ENCODE peak calls at places on chromosomes 7 and 10, in seven cellular contexts. I is cardiac fibroblast, C is HL-60, T is hepatocyte, L is neural progenitor cell, R is sigmoid colon, G is cardiac muscle cell. V is an unnamed sample.

GRCh38 chr10:87054373-87055295 is 34.5 kb downstream of the FAM25A start:
- DNase-seq in I (peak), C (no peak), T (peak), L (peak), R (no peak), G (no peak), V (no peak)

GRCh38 chr10:48801026-48801425 is 116.4 kb downstream of the WDFY4 start:
- DNase-seq in I (peak), C (peak), T (no peak), L (no peak), R (no peak), G (no peak), V (no peak)

GRCh38 chr10:72243822-72244437 is 27.9 kb upstream of the ASCC1 start:
- DNase-seq in I (peak), C (no peak), T (peak), L (no peak), R (peak), G (no peak), V (no peak)

GRCh38 chr10:60910543-60910942 is 33.4 kb downstream of the RHOBTB1 start:
- DNase-seq in I (no peak), C (peak), T (no peak), L (no peak), R (no peak), G (no peak), V (no peak)

GRCh38 chr10:31602541-31603244 is 283.7 kb downstream of the ZEB1 start:
- DNase-seq in I (peak), C (no peak), T (peak), L (peak), R (peak), G (peak), V (peak)

GRCh38 chr7:137930616-137931015 is 71.3 kb downstream of the CREB3L2 start:
- DNase-seq in I (peak), C (no peak), T (no peak), L (no peak), R (no peak), G (no peak), V (no peak)

GRCh38 chr10:72025400-72025799 is 61.2 kb downstream of the CHST3 start:
- DNase-seq in I (no peak), C (no peak), T (no peak), L (no peak), R (no peak), G (no peak), V (no peak)

GRCh38 chr10:18438356-18439126 is 212.8 kb downstream of the NSUN6 start:
- DNase-seq in I (no peak), C (no peak), T (no peak), L (no peak), R (no peak), G (no peak), V (no peak)

GRCh38 chr7:98251844-98252639 is at the start of gene TECPR1:
- DNase-seq in I (peak), C (peak), T (peak), L (peak), R (peak), G (peak), V (peak)

GRCh38 chr10:87752571-87752970 is 65.5 kb downstream of the ATAD1 start:
- DNase-seq in I (peak), C (no peak), T (no peak), L (no peak), R (no peak), G (no peak), V (no peak)

GRCh38 chr10:97659589-97659988 is 19.1 kb downstream of the PI4K2A start:
- DNase-seq in I (peak), C (no peak), T (no peak), L (no peak), R (no peak), G (no peak), V (no peak)

GRCh38 chr10:124998624-124999291 is 56.8 kb downstream of the ZRANB1 start:
- DNase-seq in I (no peak), C (no peak), T (no peak), L (no peak), R (no peak), G (no peak), V (peak)

GRCh38 chr10:118723467-118723866 is 31.3 kb downstream of the CACUL1 start:
- DNase-seq in I (peak), C (no peak), T (no peak), L (no peak), R (no peak), G (no peak), V (no peak)

GRCh38 chr10:5229019-5229418 is 32.4 kb downstream of the AKR1C4 start:
- DNase-seq in I (no peak), C (no peak), T (no peak), L (no peak), R (no peak), G (no peak), V (no peak)

GRCh38 chr7:51139796-51140195 is 176.8 kb downstream of the COBL start:
- DNase-seq in I (no peak), C (no peak), T (no peak), L (no peak), R (no peak), G (no peak), V (no peak)

GRCh38 chr10:11180228-11180627 is 162.6 kb downstream of the CELF2 start:
- DNase-seq in I (no peak), C (peak), T (no peak), L (no peak), R (no peak), G (no peak), V (peak)

GRCh38 chr10:123704812-123705211 is 38.7 kb downstream of the GPR26 start:
- DNase-seq in I (no peak), C (no peak), T (no peak), L (no peak), R (no peak), G (peak), V (no peak)

GRCh38 chr10:131857156-131858117 is 43.4 kb upstream of the PPP2R2D start:
- DNase-seq in I (no peak), C (no peak), T (no peak), L (no peak), R (peak), G (no peak), V (peak)

DNA sequence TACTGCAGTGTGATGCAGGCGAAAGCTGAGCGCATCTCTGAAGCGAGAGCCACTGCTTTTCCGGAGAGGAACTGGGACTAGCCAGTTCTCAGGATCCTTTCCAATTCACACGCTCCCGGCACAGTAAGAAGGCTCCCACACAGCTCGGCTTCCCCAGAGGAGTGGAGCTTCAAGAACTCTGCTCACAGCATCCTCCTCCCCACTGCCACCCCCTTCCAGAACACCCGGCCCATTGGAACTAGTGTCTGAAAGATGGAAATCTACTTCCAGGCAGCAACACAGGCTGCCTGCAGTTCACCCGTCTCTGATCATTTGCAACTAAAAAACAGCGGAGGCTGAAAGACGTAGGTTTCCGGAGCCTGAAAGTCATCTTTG is at the start of gene DGKB:
- DNase-seq in I (peak), C (no peak), T (peak), L (peak), R (peak), G (peak), V (no peak)
- H3K4me3 ChIP-seq in I (peak), C (no peak), T (peak), L (peak), R (peak), G (peak), V (no peak)

GRCh38 chr7:24724451-24725190 is 32.6 kb downstream of the GSDME start:
- DNase-seq in I (no peak), C (peak), T (no peak), L (no peak), R (no peak), G (no peak), V (no peak)

GRCh38 chr7:24721378-24722030 is 35.8 kb downstream of the GSDME start:
- DNase-seq in I (no peak), C (no peak), T (no peak), L (peak), R (no peak), G (no peak), V (no peak)

GRCh38 chr7:24720283-24720682 is 37.0 kb downstream of the GSDME start:
- DNase-seq in I (no peak), C (no peak), T (no peak), L (no peak), R (no peak), G (no peak), V (no peak)

GRCh38 chr7:24723178-24723530 is 34.1 kb downstream of the GSDME start:
- DNase-seq in I (no peak), C (no peak), T (no peak), L (no peak), R (no peak), G (no peak), V (no peak)

DNA sequence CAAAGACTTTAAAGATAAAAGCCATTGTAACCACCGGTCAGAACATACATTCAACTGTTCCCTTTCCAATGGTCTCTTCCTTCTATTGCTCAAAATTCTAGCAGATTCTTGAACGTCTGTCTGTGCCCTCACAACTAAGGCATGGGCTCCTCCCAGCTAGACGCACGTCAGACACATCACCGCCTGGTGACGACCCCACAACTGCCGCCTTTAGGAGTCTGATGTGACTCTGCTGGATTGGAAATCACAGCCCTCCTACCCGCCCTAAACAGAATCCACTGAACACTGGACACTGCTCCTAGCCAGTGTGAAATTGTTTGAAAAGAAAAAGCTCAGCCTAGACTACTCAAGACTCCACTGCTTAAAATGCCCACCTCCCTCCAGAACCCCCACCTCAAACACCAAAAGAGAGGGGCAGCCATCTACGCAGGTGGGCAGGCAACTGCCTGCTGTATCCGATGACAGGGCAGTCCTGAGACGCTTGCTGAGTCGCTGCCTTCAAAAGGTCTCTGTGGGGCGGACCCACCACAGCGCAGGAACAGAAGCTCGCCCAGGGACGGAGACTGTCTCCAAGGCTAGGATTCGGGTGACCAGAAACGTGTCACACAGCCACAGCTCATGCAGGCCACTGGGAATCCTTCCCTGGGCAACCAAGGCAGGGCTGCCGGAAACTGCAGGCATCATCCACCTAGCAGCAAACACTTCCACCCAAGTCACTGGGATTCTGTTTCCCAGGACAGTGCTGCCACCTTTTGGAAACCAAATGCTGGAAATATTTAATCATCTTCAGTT is 34.7 kb downstream of the GSDME start:
- DNase-seq in I (peak), C (no peak), T (peak), L (peak), R (no peak), G (peak), V (no peak)
- TF ChIP-seq CTCF in I (peak), C (no peak), T (peak), L (peak), R (peak), G (peak), V (no peak)

DNA sequence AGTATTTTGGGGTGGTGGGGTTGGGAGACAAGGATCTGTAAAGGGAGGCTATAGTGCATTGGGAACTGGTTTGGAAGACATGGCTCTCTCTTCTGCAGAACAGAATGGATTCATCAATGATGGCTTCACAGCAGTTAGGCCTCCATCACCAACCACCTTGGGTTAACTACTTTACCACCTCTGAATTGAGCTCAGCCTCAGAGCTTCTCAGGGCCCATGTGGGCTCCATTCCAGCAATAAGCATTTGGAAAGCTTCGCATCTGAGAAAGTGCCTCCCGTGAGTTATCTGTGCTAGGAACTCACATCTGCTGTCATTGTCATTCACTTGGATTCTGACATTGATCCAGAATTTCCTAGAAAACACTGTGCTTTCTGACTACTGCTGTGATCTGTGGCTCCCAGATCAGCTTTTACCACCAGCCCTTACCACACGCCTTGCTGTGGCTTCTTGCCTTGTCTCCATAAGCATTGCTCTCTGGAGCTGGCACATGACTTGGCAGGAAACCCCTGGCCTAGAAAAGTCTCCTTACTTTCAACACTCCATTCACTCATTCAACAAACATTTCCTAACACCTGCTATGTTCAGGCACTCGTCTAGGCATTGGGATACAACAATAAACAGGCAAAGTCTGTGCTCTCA is 70.7 kb upstream of the ADO start:
- DNase-seq in I (no peak), C (no peak), T (no peak), L (no peak), R (no peak), G (no peak), V (no peak)
- H3K4me3 ChIP-seq in I (no peak), C (no peak), T (no peak), L (no peak), R (no peak), G (no peak), V (no peak)

GRCh38 chr7:6023974-6024435 is 7.2 kb upstream of the ANKRD61 start:
- DNase-seq in I (no peak), C (peak), T (no peak), L (no peak), R (no peak), G (no peak), V (no peak)

GRCh38 chr7:6026917-6027316 is 4.3 kb upstream of the ANKRD61 start:
- DNase-seq in I (no peak), C (peak), T (no peak), L (no peak), R (no peak), G (no peak), V (peak)

GRCh38 chr7:6027806-6028365 is 3.3 kb upstream of the ANKRD61 start:
- DNase-seq in I (no peak), C (no peak), T (no peak), L (no peak), R (no peak), G (no peak), V (no peak)

GRCh38 chr7:6028563-6028962 is 2.6 kb upstream of the ANKRD61 start:
- DNase-seq in I (no peak), C (no peak), T (no peak), L (no peak), R (no peak), G (no peak), V (no peak)

DNA sequence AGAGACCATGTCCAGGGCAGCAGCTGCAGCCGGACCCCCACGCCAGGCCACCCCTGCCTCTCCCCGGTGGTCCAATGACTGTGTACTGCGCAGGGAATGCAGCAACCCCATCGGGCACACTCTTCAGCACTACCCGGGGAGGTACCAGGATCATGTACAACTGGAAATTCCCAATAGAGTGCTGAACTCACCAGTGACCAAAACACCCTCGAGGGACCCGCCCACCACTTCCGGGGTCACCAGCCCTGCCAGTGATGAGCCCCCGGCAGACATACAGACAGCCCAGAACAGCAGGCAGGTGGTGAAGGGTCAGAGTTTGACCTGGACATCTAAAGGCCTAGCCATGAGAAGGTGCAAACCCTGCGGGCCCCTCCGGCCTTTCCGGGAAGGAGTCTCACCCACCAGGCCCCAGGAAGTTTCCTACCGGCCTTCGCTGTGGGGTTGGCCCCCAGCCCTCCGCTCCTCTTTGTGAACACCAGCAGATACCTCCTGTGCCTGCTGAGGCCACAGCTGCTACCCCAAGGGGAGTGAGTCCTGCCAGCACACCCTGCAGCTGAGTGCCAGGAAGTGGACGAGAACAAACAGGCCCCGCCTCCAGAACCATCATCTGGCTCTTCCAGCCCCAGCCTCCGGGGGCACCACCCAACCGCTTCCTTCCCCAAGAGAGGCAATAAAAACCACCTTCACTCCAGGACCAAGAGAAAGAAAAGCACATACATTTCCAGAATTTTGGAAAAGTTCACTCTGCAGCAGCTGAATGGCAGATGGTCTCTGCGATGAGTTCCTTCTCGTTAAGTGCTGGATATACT is 5.0 kb upstream of the ANKRD61 start:
- DNase-seq in I (peak), C (peak), T (peak), L (peak), R (peak), G (peak), V (peak)
- TF ChIP-seq CTCF in I (peak), C (no peak), T (peak), L (peak), R (no peak), G (peak), V (peak)

GRCh38 chr7:68613897-68614296 is 984.4 kb upstream of the AUTS2 start:
- DNase-seq in I (no peak), C (no peak), T (no peak), L (no peak), R (no peak), G (no peak), V (no peak)

GRCh38 chr7:68610751-68611150 is 987.5 kb upstream of the AUTS2 start:
- DNase-seq in I (no peak), C (no peak), T (no peak), L (no peak), R (no peak), G (no peak), V (no peak)

DNA sequence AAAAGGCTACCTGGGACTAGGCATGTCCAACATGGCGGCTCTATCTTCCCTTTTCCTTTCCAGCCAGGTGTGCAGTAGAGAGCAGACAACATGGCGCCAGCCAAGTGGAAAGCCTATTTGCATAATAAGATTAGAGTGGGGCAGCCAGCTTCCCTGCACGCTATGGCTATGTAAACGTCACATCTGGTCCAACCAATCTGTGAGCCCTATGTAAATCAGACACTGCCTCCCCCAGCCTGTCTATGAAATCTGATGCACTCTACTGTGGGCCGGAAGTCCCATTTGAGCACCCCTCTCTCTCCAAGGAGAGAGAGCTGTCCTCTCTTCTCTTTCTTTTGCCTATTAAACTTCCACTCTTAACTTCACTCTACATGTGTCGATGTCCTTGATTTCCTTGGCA is 984.9 kb upstream of the AUTS2 start:
- DNase-seq in I (no peak), C (no peak), T (no peak), L (peak), R (no peak), G (peak), V (no peak)
- H3K4me3 ChIP-seq in I (no peak), C (no peak), T (no peak), L (no peak), R (no peak), G (no peak), V (no peak)

GRCh38 chr7:4683884-4684565 is 1.9 kb downstream of the FOXK1 start:
- DNase-seq in I (peak), C (no peak), T (peak), L (no peak), R (peak), G (peak), V (peak)
- TF ChIP-seq CTCF in I (no peak), C (no peak), T (no peak), L (no peak), R (peak), G (peak), V (no peak)

GRCh38 chr10:93758911-93759410 is 1.2 kb downstream of the LGI1 start:
- DNase-seq in I (no peak), C (no peak), T (no peak), L (no peak), R (no peak), G (no peak), V (no peak)

GRCh38 chr10:93756128-93756517 is 1.6 kb upstream of the LGI1 start:
- DNase-seq in I (no peak), C (no peak), T (no peak), L (no peak), R (no peak), G (no peak), V (no peak)

GRCh38 chr10:93758510-93758885 is 762 bp downstream of the LGI1 start:
- DNase-seq in I (no peak), C (no peak), T (no peak), L (no peak), R (no peak), G (no peak), V (no peak)

GRCh38 chr10:93757136-93757535 is 600 bp upstream of the LGI1 start:
- DNase-seq in I (no peak), C (no peak), T (peak), L (peak), R (no peak), G (no peak), V (no peak)

GRCh38 chr10:93757766-93758509 is at the start of gene LGI1:
- DNase-seq in I (peak), C (no peak), T (peak), L (peak), R (no peak), G (no peak), V (no peak)
- H3K4me3 ChIP-seq in I (no peak), C (no peak), T (peak), L (peak), R (peak), G (no peak), V (no peak)

GRCh38 chr7:104983620-104984539 is 30.1 kb upstream of the KMT2E start:
- DNase-seq in I (peak), C (peak), T (peak), L (peak), R (peak), G (peak), V (peak)
- TF ChIP-seq CTCF in I (peak), C (peak), T (peak), L (peak), R (peak), G (peak), V (peak)

GRCh38 chr10:46555713-46556514 is 544 bp downstream of the GPRIN2 start:
- DNase-seq in I (no peak), C (peak), T (peak), L (peak), R (peak), G (peak), V (peak)
- H3K4me3 ChIP-seq in I (peak), C (no peak), T (peak), L (peak), R (peak), G (peak), V (peak)

V was measured in left lung.